ENCODE peak calls at places on chromosomes 2 and 18, in four cellular contexts. R is testis, X is HCT116, O is DND-41. H is an unnamed sample.

GRCh38 chr18:29873211-29873610 is 1169.3 kb downstream of the DSC3 start:
- DNase-seq in R (no peak), X (no peak), O (no peak), H (no peak)

GRCh38 chr18:3538456-3538855 is 88.5 kb downstream of the TGIF1 start:
- DNase-seq in R (no peak), X (no peak), O (no peak), H (peak; percentile 52)

GRCh38 chr18:49548266-49548665 is 13.6 kb upstream of the LIPG start:
- DNase-seq in R (no peak), X (peak; percentile 22), O (no peak), H (peak; percentile 19)

GRCh38 chr2:90207454-90208058 is 1516.1 kb downstream of the RPIA start:
- DNase-seq in R (no peak), X (no peak), O (peak; percentile 3), H (peak; percentile 61)

GRCh38 chr18:66872277-66872676 is 268.4 kb upstream of the CDH19 start:
- DNase-seq in R (no peak), X (no peak), O (no peak), H (peak; percentile 7)

GRCh38 chr18:68992719-68993482 is 195.0 kb downstream of the CCDC102B start:
- DNase-seq in R (no peak), X (no peak), O (no peak), H (peak; percentile 23)

GRCh38 chr18:43805646-43806194 is 528.4 kb upstream of the SYT4 start:
- DNase-seq in R (no peak), X (no peak), O (no peak), H (peak; percentile 20)

GRCh38 chr2:109239720-109240119 is 110.7 kb downstream of the SH3RF3 start:
- DNase-seq in R (no peak), X (no peak), O (no peak), H (no peak)

GRCh38 chr2:160532388-160532787 is 38.8 kb upstream of the RBMS1 start:
- DNase-seq in R (no peak), X (no peak), O (no peak), H (no peak)

GRCh38 chr2:19767876-19768275 is 133.9 kb downstream of the TTC32 start:
- DNase-seq in R (no peak), X (no peak), O (no peak), H (peak; percentile 53)

GRCh38 chr2:128746356-128746755 is 427.7 kb upstream of the HS6ST1 start:
- DNase-seq in R (peak; percentile 69), X (no peak), O (no peak), H (peak; percentile 96)

GRCh38 chr2:121547646-121548045 is 17.0 kb downstream of the RNU4ATAC start:
- DNase-seq in R (no peak), X (no peak), O (no peak), H (no peak)

GRCh38 chr2:4973354-4973753 is 718.8 kb upstream of the SOX11 start:
- DNase-seq in R (no peak), X (no peak), O (no peak), H (no peak)

GRCh38 chr18:26103579-26103978 is 13.2 kb upstream of the SS18 start:
- DNase-seq in R (peak; percentile 32), X (peak; percentile 43), O (peak; percentile 33), H (peak; percentile 42)

GRCh38 chr18:2518473-2518872 is 52.8 kb downstream of the METTL4 start:
- DNase-seq in R (no peak), X (no peak), O (no peak), H (no peak)

GRCh38 chr2:7133521-7133920 is 216.3 kb downstream of the RNF144A start:
- DNase-seq in R (no peak), X (no peak), O (no peak), H (no peak)

GRCh38 chr2:38565333-38565732 is 37.4 kb downstream of the HNRNPLL start:
- DNase-seq in R (no peak), X (no peak), O (no peak), H (no peak)

GRCh38 chr2:49255325-49256023 is 101.2 kb upstream of the FSHR start:
- DNase-seq in R (no peak), X (no peak), O (no peak), H (no peak)

GRCh38 chr18:36212978-36213303 is 25.6 kb downstream of the MOCOS start:
- DNase-seq in R (peak; percentile 42), X (no peak), O (no peak), H (no peak)

GRCh38 chr2:150485871-150486538 is 1.5 kb downstream of the RND3 start:
- DNase-seq in R (peak; percentile 63), X (peak; percentile 73), O (no peak), H (peak; percentile 84)

GRCh38 chr2:169999041-169999440 is 171.8 kb downstream of the UBR3 start:
- DNase-seq in R (no peak), X (no peak), O (no peak), H (no peak)

GRCh38 chr2:137228566-137228965 is 463.2 kb downstream of the THSD7B start:
- DNase-seq in R (no peak), X (no peak), O (no peak), H (no peak)

GRCh38 chr18:61159246-61159645 is 174.0 kb upstream of the CDH20 start:
- DNase-seq in R (no peak), X (no peak), O (no peak), H (no peak)

DNA sequence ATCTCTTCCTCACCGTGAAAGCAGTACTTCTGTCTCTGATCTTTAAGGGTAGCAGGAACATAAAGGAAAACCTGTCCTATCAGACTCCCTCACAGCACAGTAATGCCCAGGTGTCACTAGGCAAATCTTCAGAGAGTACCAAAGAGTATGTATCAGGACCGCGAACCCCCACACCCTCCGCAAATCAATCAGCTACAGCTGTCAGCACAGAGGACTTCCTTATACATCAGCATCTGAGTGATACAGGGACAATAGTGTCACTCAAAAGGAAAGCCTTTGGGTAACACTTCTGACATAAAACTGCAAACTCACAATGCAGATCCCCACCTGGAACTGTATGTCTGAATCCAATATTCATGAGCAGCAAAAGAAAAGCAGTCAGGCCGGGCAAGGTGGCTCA is 2.6 kb downstream of the AFG3L2 start:
- DNase-seq in R (no peak), X (no peak), O (no peak), H (no peak)
- H3K27ac ChIP-seq in R (no peak overlapping the region), X (no peak overlapping the region), O (no peak overlapping the region), H (no peak overlapping the region)

GRCh38 chr2:191001032-191001431 is 12.9 kb downstream of the STAT1 start:
- DNase-seq in R (no peak), X (no peak), O (no peak), H (no peak)

GRCh38 chr2:190999949-191000665 is 13.9 kb downstream of the STAT1 start:
- DNase-seq in R (no peak), X (no peak), O (no peak), H (no peak)

GRCh38 chr2:191003405-191004309 is 10.3 kb downstream of the STAT1 start:
- DNase-seq in R (no peak), X (no peak), O (no peak), H (no peak)

GRCh38 chr2:190999058-190999457 is 14.9 kb downstream of the STAT1 start:
- DNase-seq in R (no peak), X (no peak), O (no peak), H (no peak)

DNA sequence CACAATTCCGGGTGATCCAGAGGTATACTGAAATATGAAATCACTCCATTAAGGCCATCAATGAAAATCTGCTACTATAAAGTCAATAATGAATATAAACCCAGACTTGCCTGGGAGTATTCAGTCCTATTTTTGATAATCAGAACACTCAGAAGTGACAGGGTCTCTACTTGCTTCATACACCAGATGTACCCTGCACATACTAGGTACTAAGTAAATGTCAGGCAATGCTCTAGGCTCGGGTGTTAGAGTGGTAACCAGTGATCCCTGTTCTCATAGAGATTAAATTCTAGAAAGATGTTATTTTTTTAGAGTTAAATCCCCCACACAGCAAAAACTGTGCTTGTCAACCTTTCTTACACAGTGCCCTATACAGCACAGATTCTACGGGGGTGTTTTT is 12.3 kb downstream of the STAT1 start:
- DNase-seq in R (no peak), X (no peak), O (no peak), H (no peak)
- H3K36me3 ChIP-seq in R (peaks cover 7% of the 10 kb centered on the region), X (peaks cover 83% of the 10 kb centered on the region), O (peaks cover 97% of the 10 kb centered on the region), H (peaks cover 98% of the 10 kb centered on the region)

DNA sequence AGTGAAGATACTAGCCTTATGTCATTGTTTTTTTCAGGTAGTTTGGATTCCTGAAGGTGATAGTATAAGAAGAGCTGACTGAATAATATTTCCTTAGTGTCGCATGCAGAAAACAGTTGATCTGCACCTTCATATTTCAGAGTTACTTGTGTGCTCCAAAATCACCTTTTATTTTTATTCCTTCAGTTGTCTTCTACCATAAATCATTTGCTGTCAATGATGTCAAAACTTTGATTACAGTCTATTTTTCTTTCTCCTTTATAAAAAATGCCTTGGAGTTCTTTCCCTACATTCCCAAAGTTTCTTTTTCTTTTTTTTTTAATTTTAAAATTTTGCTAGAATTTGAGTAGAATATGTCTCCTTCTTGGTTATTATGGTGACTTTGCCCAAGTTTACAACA is 142.3 kb downstream of the GULP1 start:
- DNase-seq in R (no peak), X (no peak), O (no peak), H (no peak)
- H3K27ac ChIP-seq in R (no peak overlapping the region), X (no peak overlapping the region), O (no peak overlapping the region), H (no peak overlapping the region)

DNA sequence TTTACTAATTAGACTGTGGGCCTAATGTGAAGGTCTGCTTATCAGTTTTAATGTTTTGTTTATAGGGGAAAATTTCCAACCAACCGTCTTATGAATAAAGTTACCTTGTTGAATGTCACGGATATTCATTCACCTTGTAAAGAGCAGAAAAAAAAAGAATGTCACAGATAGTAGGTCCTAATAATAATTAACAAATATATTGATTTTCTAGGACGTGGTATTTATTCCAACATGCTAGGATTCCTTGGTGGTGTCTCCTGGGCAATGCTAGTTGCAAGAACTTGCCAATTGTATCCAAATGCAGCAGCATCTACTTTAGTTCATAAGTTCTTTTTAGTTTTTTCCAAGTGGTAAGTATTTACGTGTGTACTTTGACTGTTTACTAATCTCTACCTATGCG is 23.4 kb downstream of the PAPOLG start:
- DNase-seq in R (no peak), X (no peak), O (no peak), H (no peak)
- H3K36me3 ChIP-seq in R (no peaks in the 10 kb centered on the region), X (peaks cover 21% of the 10 kb centered on the region), O (peaks cover 90% of the 10 kb centered on the region), H (peaks cover 82% of the 10 kb centered on the region)

GRCh38 chr2:132417430-132418035 is 928 bp downstream of the GPR39 start:
- DNase-seq in R (no peak), X (no peak), O (no peak), H (no peak)

GRCh38 chr2:132420776-132421175 is 4.2 kb downstream of the GPR39 start:
- DNase-seq in R (no peak), X (no peak), O (no peak), H (no peak)

GRCh38 chr2:132415256-132416079 is 1.1 kb upstream of the GPR39 start:
- DNase-seq in R (no peak), X (no peak), O (no peak), H (no peak)

GRCh38 chr2:132416080-132416911 is at the start of gene GPR39:
- DNase-seq in R (peak; percentile 52), X (peak; percentile 94), O (no peak), H (peak; percentile 91)

DNA sequence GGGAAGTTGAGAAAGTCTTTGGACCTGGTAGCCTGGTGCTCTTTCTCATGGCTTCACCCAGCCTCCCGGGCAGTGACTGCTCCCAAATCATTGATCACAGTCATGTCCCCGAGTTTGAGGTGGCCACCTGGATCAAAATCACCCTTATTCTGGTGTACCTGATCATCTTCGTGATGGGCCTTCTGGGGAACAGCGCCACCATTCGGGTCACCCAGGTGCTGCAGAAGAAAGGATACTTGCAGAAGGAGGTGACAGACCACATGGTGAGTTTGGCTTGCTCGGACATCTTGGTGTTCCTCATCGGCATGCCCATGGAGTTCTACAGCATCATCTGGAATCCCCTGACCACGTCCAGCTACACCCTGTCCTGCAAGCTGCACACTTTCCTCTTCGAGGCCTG is 391 bp downstream of the GPR39 start:
- DNase-seq in R (no peak), X (no peak), O (no peak), H (no peak)
- H3K27ac ChIP-seq in R (no peak overlapping the region), X (peak overlapping the region; percentile 73), O (no peak overlapping the region), H (no peak overlapping the region)

GRCh38 chr18:250685-251084 is 17.2 kb downstream of the THOC1 start:
- DNase-seq in R (no peak), X (no peak), O (no peak), H (no peak)

GRCh38 chr18:248053-248452 is 19.8 kb downstream of the THOC1 start:
- DNase-seq in R (no peak), X (no peak), O (no peak), H (no peak)

GRCh38 chr18:251572-251971 is 16.3 kb downstream of the THOC1 start:
- DNase-seq in R (no peak), X (no peak), O (no peak), H (no peak)
- H3K36me3 ChIP-seq in R (no peaks in the 10 kb centered on the region), X (peaks cover 10% of the 10 kb centered on the region), O (peaks cover 93% of the 10 kb centered on the region), H (peaks cover 66% of the 10 kb centered on the region)

H was measured in SJCRH30.